ENCODE peak calls at places on chromosomes 11 and 22, in eight cellular contexts. One of them, this sample, is unnamed.

GRCh38 chr11:70709596-70709995 is 311.3 kb downstream of the CTTN start:
- DNase-seq in GM12865: no peak
- DNase-seq in neural progenitor cell: no peak
- DNase-seq in sigmoid colon: no peak
- DNase-seq in Peyer's patch: no peak
- DNase-seq in MM.1S: no peak
- DNase-seq in right cardiac atrium: no peak
- DNase-seq in AG09309: no peak
- DNase-seq in this sample: no peak

GRCh38 chr11:111465400-111465799 is 46.8 kb downstream of the BTG4 start:
- DNase-seq in GM12865: no peak
- DNase-seq in MM.1S: no peak
- DNase-seq in Peyer's patch: no peak
- DNase-seq in AG09309: no peak
- DNase-seq in neural progenitor cell: no peak
- DNase-seq in sigmoid colon: no peak
- DNase-seq in right cardiac atrium: no peak
- DNase-seq in this sample: no peak

GRCh38 chr11:20355221-20356219 is 8.0 kb upstream of the HTATIP2 start:
- DNase-seq in GM12865: peak; percentile 59
- DNase-seq in Peyer's patch: no peak
- DNase-seq in AG09309: no peak
- DNase-seq in right cardiac atrium: no peak
- DNase-seq in sigmoid colon: no peak
- DNase-seq in neural progenitor cell: peak; percentile 63
- DNase-seq in MM.1S: peak; percentile 55
- DNase-seq in this sample: peak; percentile 60

GRCh38 chr22:20268289-20268349 is at the start of gene RTN4R:
- DNase-seq in Peyer's patch: no peak
- DNase-seq in neural progenitor cell: no peak
- DNase-seq in MM.1S: no peak
- DNase-seq in right cardiac atrium: no peak
- DNase-seq in GM12865: no peak
- DNase-seq in sigmoid colon: no peak
- DNase-seq in AG09309: no peak
- DNase-seq in this sample: no peak

GRCh38 chr22:27879923-27880322 is 39.1 kb downstream of the PITPNB start:
- DNase-seq in sigmoid colon: no peak
- DNase-seq in AG09309: no peak
- DNase-seq in GM12865: peak; percentile 48
- DNase-seq in Peyer's patch: no peak
- DNase-seq in right cardiac atrium: no peak
- DNase-seq in MM.1S: peak; percentile 39
- DNase-seq in neural progenitor cell: peak; percentile 69
- DNase-seq in this sample: peak; percentile 20

GRCh38 chr11:119684361-119685072 is 44.5 kb downstream of the NECTIN1 start:
- DNase-seq in right cardiac atrium: peak; percentile 57
- DNase-seq in neural progenitor cell: no peak
- DNase-seq in sigmoid colon: no peak
- DNase-seq in AG09309: no peak
- DNase-seq in Peyer's patch: no peak
- DNase-seq in MM.1S: peak; percentile 60
- DNase-seq in GM12865: peak; percentile 32
- DNase-seq in this sample: no peak

GRCh38 chr22:26589845-26590524 is at the start of gene TPST2:
- DNase-seq in Peyer's patch: peak; percentile 78
- DNase-seq in MM.1S: peak; percentile 82
- DNase-seq in AG09309: no peak
- DNase-seq in right cardiac atrium: peak; percentile 93
- DNase-seq in GM12865: peak; percentile 90
- DNase-seq in neural progenitor cell: peak; percentile 89
- DNase-seq in sigmoid colon: peak; percentile 86
- DNase-seq in this sample: peak; percentile 51

GRCh38 chr11:3926458-3927095 is 71.1 kb downstream of the STIM1 start:
- DNase-seq in neural progenitor cell: no peak
- DNase-seq in MM.1S: no peak
- DNase-seq in right cardiac atrium: no peak
- DNase-seq in AG09309: no peak
- DNase-seq in sigmoid colon: no peak
- DNase-seq in Peyer's patch: no peak
- DNase-seq in GM12865: no peak
- DNase-seq in this sample: no peak

GRCh38 chr11:1060885-1061616 is 13.6 kb upstream of the MUC2 start:
- DNase-seq in neural progenitor cell: no peak
- DNase-seq in MM.1S: no peak
- DNase-seq in right cardiac atrium: no peak
- DNase-seq in AG09309: peak; percentile 34
- DNase-seq in sigmoid colon: no peak
- DNase-seq in GM12865: no peak
- DNase-seq in Peyer's patch: no peak
- DNase-seq in this sample: no peak

GRCh38 chr22:36775966-36776669 is at the start of gene IFT27:
- DNase-seq in GM12865: peak; percentile 100
- DNase-seq in Peyer's patch: peak; percentile 99
- DNase-seq in sigmoid colon: peak; percentile 100
- DNase-seq in AG09309: peak; percentile 100
- DNase-seq in neural progenitor cell: peak; percentile 100
- DNase-seq in right cardiac atrium: peak; percentile 99
- DNase-seq in MM.1S: peak; percentile 100
- DNase-seq in this sample: peak; percentile 100

GRCh38 chr22:36775589-36775965 is 342 bp downstream of the IFT27 start:
- DNase-seq in Peyer's patch: peak; percentile 53
- DNase-seq in right cardiac atrium: peak; percentile 72
- DNase-seq in GM12865: peak; percentile 43
- DNase-seq in neural progenitor cell: peak; percentile 69
- DNase-seq in AG09309: no peak
- DNase-seq in MM.1S: peak; percentile 33
- DNase-seq in sigmoid colon: peak; percentile 78
- DNase-seq in this sample: no peak

GRCh38 chr22:36773935-36774334 is 2.0 kb downstream of the IFT27 start:
- DNase-seq in GM12865: no peak
- DNase-seq in AG09309: peak; percentile 11
- DNase-seq in sigmoid colon: no peak
- DNase-seq in neural progenitor cell: peak; percentile 37
- DNase-seq in right cardiac atrium: no peak
- DNase-seq in MM.1S: peak; percentile 15
- DNase-seq in Peyer's patch: no peak
- DNase-seq in this sample: peak; percentile 23

GRCh38 chr22:36778020-36778419 is 2.1 kb upstream of the IFT27 start:
- DNase-seq in sigmoid colon: no peak
- DNase-seq in neural progenitor cell: no peak
- DNase-seq in right cardiac atrium: no peak
- DNase-seq in GM12865: no peak
- DNase-seq in MM.1S: no peak
- DNase-seq in AG09309: no peak
- DNase-seq in Peyer's patch: no peak
- DNase-seq in this sample: no peak

DNA sequence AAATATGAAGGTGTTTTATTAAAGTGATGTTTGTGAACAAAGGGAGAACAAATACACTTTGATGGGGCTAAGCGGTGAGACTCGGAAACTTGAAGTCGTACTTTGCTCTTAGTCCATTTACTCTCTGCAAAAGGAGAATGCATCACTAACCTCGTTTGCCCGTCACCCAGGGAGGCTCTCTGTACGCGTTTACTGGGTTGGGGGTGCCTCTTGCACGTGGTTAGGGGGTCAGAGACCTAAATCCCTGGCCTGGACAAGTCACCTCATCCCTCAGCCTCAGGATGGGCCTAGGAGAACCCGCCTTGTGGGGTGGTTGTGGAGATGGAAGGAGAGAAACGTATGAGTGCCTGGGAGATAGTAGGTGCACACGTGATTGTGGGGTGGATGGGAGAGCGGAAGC is 803 bp upstream of the IFT27 start:
- DNase-seq in neural progenitor cell: no peak
- DNase-seq in Peyer's patch: no peak
- DNase-seq in right cardiac atrium: no peak
- DNase-seq in AG09309: no peak
- DNase-seq in sigmoid colon: no peak
- DNase-seq in GM12865: peak; percentile 6
- DNase-seq in MM.1S: no peak
- DNase-seq in this sample: no peak
- H3K4me3 ChIP-seq in neural progenitor cell: peak overlapping the region; percentile 29
- H3K4me3 ChIP-seq in Peyer's patch: peak overlapping the region; percentile 93
- H3K4me3 ChIP-seq in right cardiac atrium: no peak overlapping the region
- H3K4me3 ChIP-seq in AG09309: peak overlapping the region; percentile 20
- H3K4me3 ChIP-seq in sigmoid colon: peak overlapping the region; percentile 35
- H3K4me3 ChIP-seq in GM12865: peak overlapping the region; percentile 58
- H3K4me3 ChIP-seq in MM.1S: peak overlapping the region; percentile 37
- H3K4me3 ChIP-seq in this sample: peak overlapping the region; percentile 49

DNA sequence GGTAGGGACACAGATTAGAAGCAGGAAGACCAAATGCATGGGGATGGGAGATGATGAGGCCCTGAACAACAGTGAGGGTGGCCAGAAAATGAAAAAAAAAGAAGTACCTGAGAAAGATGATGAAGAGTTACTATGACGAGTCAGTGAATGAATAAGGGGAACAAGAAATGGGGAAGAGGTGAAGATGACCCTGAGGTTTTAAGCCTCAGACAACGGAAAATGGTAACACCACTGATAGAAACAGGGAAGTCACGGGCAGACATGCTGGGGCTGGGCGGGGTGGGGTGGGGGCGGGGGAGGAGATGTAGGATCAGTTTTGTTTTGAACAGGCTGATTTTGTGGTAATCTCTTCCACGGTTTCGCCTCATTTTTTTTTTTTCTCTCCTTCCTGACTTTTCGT is 205.1 kb upstream of the CADM1 start:
- DNase-seq in Peyer's patch: no peak
- DNase-seq in neural progenitor cell: no peak
- DNase-seq in GM12865: peak; percentile 32
- DNase-seq in AG09309: no peak
- DNase-seq in MM.1S: no peak
- DNase-seq in sigmoid colon: peak; percentile 4
- DNase-seq in right cardiac atrium: no peak
- DNase-seq in this sample: no peak
- H3K4me3 ChIP-seq in Peyer's patch: no peak overlapping the region
- H3K4me3 ChIP-seq in neural progenitor cell: no peak overlapping the region
- H3K4me3 ChIP-seq in GM12865: no peak overlapping the region
- H3K4me3 ChIP-seq in AG09309: no peak overlapping the region
- H3K4me3 ChIP-seq in MM.1S: no peak overlapping the region
- H3K4me3 ChIP-seq in sigmoid colon: no peak overlapping the region
- H3K4me3 ChIP-seq in right cardiac atrium: no peak overlapping the region
- H3K4me3 ChIP-seq in this sample: no peak overlapping the region

GRCh38 chr11:61820174-61820573 is 3.4 kb upstream of the FADS1 start:
- DNase-seq in neural progenitor cell: no peak
- DNase-seq in Peyer's patch: no peak
- DNase-seq in GM12865: no peak
- DNase-seq in right cardiac atrium: no peak
- DNase-seq in MM.1S: no peak
- DNase-seq in sigmoid colon: no peak
- DNase-seq in AG09309: no peak
- DNase-seq in this sample: no peak

GRCh38 chr11:61815790-61816735 is 740 bp downstream of the FADS1 start:
- DNase-seq in GM12865: peak; percentile 75
- DNase-seq in MM.1S: peak; percentile 64
- DNase-seq in AG09309: no peak
- DNase-seq in right cardiac atrium: peak; percentile 89
- DNase-seq in neural progenitor cell: peak; percentile 84
- DNase-seq in sigmoid colon: peak; percentile 87
- DNase-seq in Peyer's patch: peak; percentile 55
- DNase-seq in this sample: no peak

GRCh38 chr11:61816736-61817455 is at the start of gene FADS1:
- DNase-seq in AG09309: peak; percentile 66
- DNase-seq in sigmoid colon: peak; percentile 96
- DNase-seq in GM12865: peak; percentile 95
- DNase-seq in right cardiac atrium: peak; percentile 96
- DNase-seq in MM.1S: peak; percentile 92
- DNase-seq in Peyer's patch: peak; percentile 78
- DNase-seq in neural progenitor cell: peak; percentile 98
- DNase-seq in this sample: peak; percentile 92

GRCh38 chr11:61814958-61815789 is 1.6 kb downstream of the FADS1 start:
- DNase-seq in right cardiac atrium: peak; percentile 99
- DNase-seq in Peyer's patch: peak; percentile 62
- DNase-seq in neural progenitor cell: peak; percentile 99
- DNase-seq in sigmoid colon: peak; percentile 98
- DNase-seq in AG09309: peak; percentile 71
- DNase-seq in GM12865: peak; percentile 95
- DNase-seq in MM.1S: peak; percentile 72
- DNase-seq in this sample: no peak

GRCh38 chr11:61817471-61818202 is 834 bp upstream of the FADS1 start:
- DNase-seq in sigmoid colon: no peak
- DNase-seq in AG09309: no peak
- DNase-seq in neural progenitor cell: no peak
- DNase-seq in MM.1S: no peak
- DNase-seq in Peyer's patch: no peak
- DNase-seq in GM12865: no peak
- DNase-seq in right cardiac atrium: no peak
- DNase-seq in this sample: no peak
- H3K4me3 ChIP-seq in sigmoid colon: peak overlapping the region; percentile 77
- H3K4me3 ChIP-seq in AG09309: peak overlapping the region; percentile 67
- H3K4me3 ChIP-seq in neural progenitor cell: peak overlapping the region; percentile 67
- H3K4me3 ChIP-seq in MM.1S: peak overlapping the region; percentile 78
- H3K4me3 ChIP-seq in Peyer's patch: no peak overlapping the region
- H3K4me3 ChIP-seq in GM12865: peak overlapping the region; percentile 64
- H3K4me3 ChIP-seq in right cardiac atrium: peak overlapping the region; percentile 32
- H3K4me3 ChIP-seq in this sample: peak overlapping the region; percentile 94

GRCh38 chr22:30922151-30922611 is 46.4 kb downstream of the MORC2 start:
- DNase-seq in GM12865: peak; percentile 30
- DNase-seq in MM.1S: no peak
- DNase-seq in AG09309: no peak
- DNase-seq in sigmoid colon: peak; percentile 84
- DNase-seq in right cardiac atrium: peak; percentile 89
- DNase-seq in neural progenitor cell: peak; percentile 25
- DNase-seq in Peyer's patch: peak; percentile 59
- DNase-seq in this sample: no peak

GRCh38 chr22:30919973-30920372 is 48.6 kb downstream of the MORC2 start:
- DNase-seq in MM.1S: no peak
- DNase-seq in GM12865: no peak
- DNase-seq in right cardiac atrium: no peak
- DNase-seq in AG09309: no peak
- DNase-seq in Peyer's patch: peak; percentile 8
- DNase-seq in sigmoid colon: peak; percentile 22
- DNase-seq in neural progenitor cell: no peak
- DNase-seq in this sample: no peak

GRCh38 chr22:30923168-30923900 is 45.2 kb downstream of the MORC2 start:
- DNase-seq in sigmoid colon: peak; percentile 45
- DNase-seq in right cardiac atrium: no peak
- DNase-seq in GM12865: no peak
- DNase-seq in MM.1S: no peak
- DNase-seq in AG09309: no peak
- DNase-seq in neural progenitor cell: no peak
- DNase-seq in Peyer's patch: no peak
- DNase-seq in this sample: no peak

GRCh38 chr22:30920407-30920806 is 48.2 kb downstream of the MORC2 start:
- DNase-seq in AG09309: peak; percentile 10
- DNase-seq in Peyer's patch: peak; percentile 87
- DNase-seq in neural progenitor cell: peak; percentile 85
- DNase-seq in sigmoid colon: peak; percentile 87
- DNase-seq in GM12865: peak; percentile 76
- DNase-seq in right cardiac atrium: peak; percentile 95
- DNase-seq in MM.1S: peak; percentile 72
- DNase-seq in this sample: peak; percentile 65

DNA sequence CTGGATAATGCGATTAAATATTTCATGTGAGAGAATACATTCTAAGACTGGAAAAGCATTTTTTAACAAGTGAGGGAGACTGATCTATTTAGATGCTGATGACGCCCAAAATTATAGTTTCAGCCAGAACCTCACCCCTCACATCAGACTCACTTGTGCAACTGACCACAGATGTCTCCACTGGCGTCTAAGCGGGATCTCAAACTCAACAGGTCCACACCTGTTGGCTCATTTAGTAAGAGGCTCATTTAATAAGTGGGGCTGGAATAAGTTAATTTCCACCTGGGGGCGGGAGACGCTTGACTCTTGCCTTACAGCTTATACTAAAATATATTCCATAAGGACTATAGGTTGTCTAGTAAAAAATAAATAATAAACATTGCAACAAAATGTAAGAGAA is 47.5 kb downstream of the MORC2 start:
- DNase-seq in neural progenitor cell: no peak
- DNase-seq in MM.1S: no peak
- DNase-seq in right cardiac atrium: no peak
- DNase-seq in sigmoid colon: peak; percentile 55
- DNase-seq in AG09309: no peak
- DNase-seq in GM12865: no peak
- DNase-seq in Peyer's patch: peak; percentile 12
- DNase-seq in this sample: no peak
- H3K4me3 ChIP-seq in neural progenitor cell: no peak overlapping the region
- H3K4me3 ChIP-seq in MM.1S: no peak overlapping the region
- H3K4me3 ChIP-seq in right cardiac atrium: no peak overlapping the region
- H3K4me3 ChIP-seq in sigmoid colon: peak overlapping the region; percentile 47
- H3K4me3 ChIP-seq in AG09309: no peak overlapping the region
- H3K4me3 ChIP-seq in GM12865: no peak overlapping the region
- H3K4me3 ChIP-seq in Peyer's patch: no peak overlapping the region
- H3K4me3 ChIP-seq in this sample: no peak overlapping the region